ENCODE peak calls at places on chromosomes 6 and 20, in nine cellular contexts. R, Y, U, E, O, L, Z, K and H are unnamed samples.

GRCh38 chr6:169780571-169781091 is 29.2 kb downstream of the ERMARD start:
- DNase-seq in R (no peak), Y (no peak), U (no peak), E (no peak), O (no peak), L (no peak), Z (peak; percentile 80), K (peak; percentile 64), H (peak; percentile 34)

GRCh38 chr6:24759718-24760117 is 15.0 kb upstream of the GMNN start:
- DNase-seq in R (no peak), Y (no peak), U (no peak), E (no peak), O (no peak), L (no peak), Z (no peak), K (no peak), H (no peak)

GRCh38 chr6:43128926-43129325 is 42.1 kb upstream of the SRF start:
- DNase-seq in R (no peak), Y (no peak), U (no peak), E (no peak), O (no peak), L (peak; percentile 56), Z (no peak), K (no peak), H (no peak)

GRCh38 chr6:140341272-140341671 is 966.8 kb upstream of the CITED2 start:
- DNase-seq in R (no peak), Y (no peak), U (no peak), E (no peak), O (no peak), L (no peak), Z (no peak), K (no peak), H (no peak)

GRCh38 chr6:150987371-150987828 is 121.9 kb downstream of the MTHFD1L start:
- DNase-seq in R (no peak), Y (peak; percentile 22), U (no peak), E (no peak), O (no peak), L (no peak), Z (no peak), K (peak; percentile 13), H (no peak)

GRCh38 chr6:3712827-3713226 is 38.7 kb downstream of the PXDC1 start:
- DNase-seq in R (no peak), Y (no peak), U (no peak), E (no peak), O (no peak), L (no peak), Z (no peak), K (no peak), H (no peak)

GRCh38 chr20:44328428-44328827 is 8.4 kb upstream of the R3HDML start:
- DNase-seq in R (no peak), Y (no peak), U (no peak), E (no peak), O (no peak), L (no peak), Z (no peak), K (no peak), H (no peak)

GRCh38 chr6:136483906-136484305 is 66.3 kb downstream of the MAP7 start:
- DNase-seq in R (no peak), Y (no peak), U (no peak), E (no peak), O (no peak), L (no peak), Z (no peak), K (no peak), H (no peak)

GRCh38 chr6:13923527-13924145 is 1.1 kb upstream of the RNF182 start:
- DNase-seq in R (no peak), Y (no peak), U (peak; percentile 43), E (no peak), O (no peak), L (peak; percentile 68), Z (no peak), K (peak; percentile 23), H (no peak)

GRCh38 chr20:51365670-51366069 is 176.8 kb downstream of the NFATC2 start:
- DNase-seq in R (no peak), Y (no peak), U (peak; percentile 72), E (no peak), O (no peak), L (peak; percentile 86), Z (no peak), K (peak; percentile 68), H (no peak)

GRCh38 chr6:147742445-147742844 is 234.0 kb downstream of the SAMD5 start:
- DNase-seq in R (no peak), Y (no peak), U (no peak), E (no peak), O (no peak), L (no peak), Z (no peak), K (peak; percentile 5), H (no peak)

GRCh38 chr6:131877999-131878789 is 70.4 kb downstream of the ENPP1 start:
- DNase-seq in R (no peak), Y (no peak), U (no peak), E (no peak), O (no peak), L (no peak), Z (no peak), K (no peak), H (no peak)

GRCh38 chr6:43965628-43966373 is 161.5 kb downstream of the MRPL14 start:
- DNase-seq in R (no peak), Y (no peak), U (no peak), E (no peak), O (no peak), L (no peak), Z (peak; percentile 44), K (no peak), H (no peak)

GRCh38 chr6:137261393-137262154 is 42.4 kb upstream of the IFNGR1 start:
- DNase-seq in R (no peak), Y (no peak), U (peak; percentile 71), E (no peak), O (no peak), L (no peak), Z (no peak), K (peak; percentile 66), H (no peak)

GRCh38 chr6:31402324-31403282 is 792 bp upstream of the MICA start:
- DNase-seq in R (no peak), Y (peak; percentile 25), U (no peak), E (peak; percentile 11), O (no peak), L (peak; percentile 13), Z (no peak), K (peak; percentile 26), H (no peak)

GRCh38 chr6:45002390-45002789 is 325.7 kb upstream of the RUNX2 start:
- DNase-seq in R (no peak), Y (no peak), U (no peak), E (no peak), O (no peak), L (no peak), Z (no peak), K (no peak), H (no peak)

GRCh38 chr6:38153076-38153475 is 333.5 kb downstream of the ZFAND3 start:
- DNase-seq in R (no peak), Y (no peak), U (no peak), E (no peak), O (no peak), L (no peak), Z (no peak), K (no peak), H (no peak)

GRCh38 chr6:133392015-133392414 is 150.9 kb downstream of the EYA4 start:
- DNase-seq in R (no peak), Y (no peak), U (no peak), E (no peak), O (no peak), L (no peak), Z (no peak), K (no peak), H (no peak)

GRCh38 chr6:57257911-57258541 is 35.9 kb upstream of the RAB23 start:
- DNase-seq in R (no peak), Y (no peak), U (no peak), E (no peak), O (no peak), L (peak; percentile 72), Z (no peak), K (peak; percentile 16), H (no peak)

GRCh38 chr6:144284753-144285547 is at the start of gene UTRN:
- DNase-seq in R (peak; percentile 88), Y (peak; percentile 49), U (peak; percentile 52), E (no peak), O (peak; percentile 13), L (peak; percentile 87), Z (peak; percentile 90), K (peak; percentile 86), H (peak; percentile 91)

GRCh38 chr6:135411339-135411738 is 86.2 kb downstream of the AHI1 start:
- DNase-seq in R (no peak), Y (no peak), U (no peak), E (no peak), O (no peak), L (peak; percentile 4), Z (no peak), K (peak; percentile 4), H (no peak)

GRCh38 chr6:22809380-22809779 is 240.0 kb downstream of the HDGFL1 start:
- DNase-seq in R (no peak), Y (no peak), U (no peak), E (no peak), O (no peak), L (no peak), Z (no peak), K (no peak), H (no peak)

GRCh38 chr6:131660195-131660594 is 23.1 kb downstream of the ENPP3 start:
- DNase-seq in R (no peak), Y (no peak), U (no peak), E (no peak), O (no peak), L (no peak), Z (no peak), K (peak; percentile 78), H (no peak)

GRCh38 chr6:119161450-119161849 is 83.0 kb upstream of the FAM184A start:
- DNase-seq in R (no peak), Y (no peak), U (no peak), E (no peak), O (no peak), L (no peak), Z (no peak), K (no peak), H (no peak)

GRCh38 chr6:56766806-56767178 is 124.1 kb upstream of the DST start:
- DNase-seq in R (no peak), Y (no peak), U (no peak), E (no peak), O (no peak), L (no peak), Z (no peak), K (peak; percentile 70), H (no peak)

GRCh38 chr20:57092112-57092899 is 174.1 kb downstream of the BMP7 start:
- DNase-seq in R (peak; percentile 64), Y (peak; percentile 56), U (peak; percentile 27), E (no peak), O (no peak), L (peak; percentile 89), Z (no peak), K (peak; percentile 56), H (no peak)

GRCh38 chr6:15244605-15245360 is 1.1 kb upstream of the JARID2 start:
- DNase-seq in R (no peak), Y (peak; percentile 63), U (peak; percentile 50), E (peak; percentile 24), O (no peak), L (peak; percentile 89), Z (peak; percentile 88), K (peak; percentile 65), H (no peak)

GRCh38 chr6:56652994-56653393 is 10.3 kb upstream of the DST start:
- DNase-seq in R (no peak), Y (no peak), U (peak; percentile 53), E (no peak), O (no peak), L (peak; percentile 31), Z (no peak), K (peak; percentile 79), H (no peak)

GRCh38 chr20:49446808-49447207 is 35.7 kb downstream of the KCNB1 start:
- DNase-seq in R (peak; percentile 36), Y (no peak), U (no peak), E (no peak), O (no peak), L (no peak), Z (peak; percentile 89), K (no peak), H (no peak)